ENCODE peak calls at places on chromosomes 4 and X, in five cellular contexts. R is NB4, Q is endothelial cell, Z is adrenal gland, Y is PC-3. G is an unnamed sample.

GRCh38 chr4:124936427-124936826 is 223.9 kb upstream of the ANKRD50 start:
- DNase-seq in R (no peak), Y (no peak), Z (no peak), Q (no peak), G (no peak)

GRCh38 chr4:4443821-4444220 is 56.9 kb downstream of the NSG1 start:
- DNase-seq in Z (no peak), R (no peak), Y (peak; percentile 15), Q (no peak), G (peak; percentile 17)

GRCh38 chrX:47748576-47748975 is 88.1 kb upstream of the ZNF81 start:
- DNase-seq in R (no peak), Y (no peak), Z (no peak), Q (no peak), G (peak; percentile 39)

GRCh38 chr4:149980941-149981340 is 97.3 kb upstream of the DCLK2 start:
- DNase-seq in Z (peak; percentile 80), Q (peak; percentile 67), Y (peak; percentile 67), R (peak; percentile 47), G (peak; percentile 72)

GRCh38 chrX:48911407-48912182 is at the start of gene SLC35A2:
- DNase-seq in Z (peak; percentile 89), Y (peak; percentile 84), Q (peak; percentile 62), R (peak; percentile 75), G (peak; percentile 79)

GRCh38 chr4:53861856-53862610 is 202.4 kb downstream of the CHIC2 start:
- DNase-seq in R (peak; percentile 67), Q (no peak), Z (no peak), Y (peak; percentile 73), G (peak; percentile 84)

GRCh38 chrX:9566150-9566621 is 101.3 kb downstream of the TBL1X start:
- DNase-seq in Q (no peak), R (no peak), Y (peak; percentile 92), Z (peak; percentile 89), G (peak; percentile 92)

GRCh38 chr4:41060352-41061318 is 153.7 kb downstream of the APBB2 start:
- DNase-seq in R (no peak), Y (no peak), Q (no peak), Z (no peak), G (no peak)

GRCh38 chrX:2462780-2463179 is 38.0 kb downstream of the DHRSX start:
- DNase-seq in R (no peak), Z (no peak), Y (no peak), Q (no peak), G (no peak)

GRCh38 chr4:2418652-2419571 is at the start of gene CFAP99:
- DNase-seq in Y (peak; percentile 93), R (peak; percentile 97), Z (peak; percentile 99), Q (peak; percentile 98), G (peak; percentile 93)

GRCh38 chr4:100644150-100644549 is 126.3 kb upstream of the EMCN start:
- DNase-seq in Z (no peak), Y (no peak), Q (no peak), R (no peak), G (no peak)

GRCh38 chr4:54185380-54185779 is 43.7 kb upstream of the PDGFRA start:
- DNase-seq in Y (peak; percentile 20), R (peak; percentile 7), Z (no peak), Q (no peak), G (peak; percentile 13)

GRCh38 chrX:115564243-115564642 is 3.3 kb downstream of the PLS3 start:
- DNase-seq in Z (no peak), Y (no peak), R (no peak), Q (no peak), G (peak; percentile 18)

GRCh38 chr4:118280501-118281218 is 72.1 kb downstream of the PRSS12 start:
- DNase-seq in Z (peak; percentile 76), R (peak; percentile 84), Q (peak; percentile 53), Y (peak; percentile 60), G (peak; percentile 83)

GRCh38 chr4:162891788-162892707 is 274.6 kb downstream of the NAF1 start:
- DNase-seq in Z (no peak), Q (no peak), Y (peak; percentile 40), R (peak; percentile 59), G (no peak)

GRCh38 chr4:162894387-162894786 is 272.3 kb downstream of the NAF1 start:
- DNase-seq in Z (no peak), Y (no peak), Q (no peak), R (no peak), G (peak; percentile 7)
- TF ChIP-seq CTCF in Z (no peak), Y (no peak), Q (no peak), R (no peak), G (no peak)

GRCh38 chrX:40388441-40388840 is 192.3 kb upstream of the ATP6AP2 start:
- DNase-seq in Z (no peak), R (no peak), Q (no peak), Y (peak; percentile 31), G (no peak)

GRCh38 chrX:40383969-40384368 is 196.8 kb upstream of the ATP6AP2 start:
- DNase-seq in R (no peak), Q (no peak), Z (no peak), Y (no peak), G (no peak)

GRCh38 chrX:40377684-40378083 is 203.1 kb upstream of the ATP6AP2 start:
- DNase-seq in Y (no peak), R (no peak), Z (no peak), Q (no peak), G (no peak)

GRCh38 chrX:40380649-40381488 is 199.9 kb upstream of the ATP6AP2 start:
- DNase-seq in R (peak; percentile 71), Q (no peak), Z (no peak), Y (no peak), G (no peak)

DNA sequence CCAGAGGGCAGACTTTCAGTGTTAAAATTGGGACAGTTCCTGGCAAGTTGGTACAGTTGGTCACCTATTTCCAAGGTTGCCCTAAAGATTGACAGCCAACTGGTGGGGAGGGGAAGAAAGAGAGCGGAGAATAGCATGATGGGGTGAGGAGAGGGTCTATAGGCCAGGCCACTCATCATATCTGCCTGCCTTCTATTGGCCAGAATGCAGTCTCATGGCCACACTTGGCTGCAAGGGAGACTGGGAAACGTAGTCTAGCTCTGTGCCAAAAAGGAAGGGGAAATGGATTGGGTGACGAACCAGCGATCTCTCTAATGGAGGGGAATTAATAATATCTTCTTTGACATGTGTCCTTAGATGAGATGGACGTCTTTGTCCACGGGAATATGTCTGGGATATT is 197.4 kb upstream of the ATP6AP2 start:
- DNase-seq in R (no peak), Q (no peak), Z (no peak), Y (no peak), G (no peak)
- TF ChIP-seq CTCF in R (no peak), Q (no peak), Z (no peak), Y (no peak), G (no peak)

GRCh38 chr4:86895692-86896488 is 3.7 kb upstream of the C4orf36 start:
- DNase-seq in Z (no peak), R (peak; percentile 75), Q (peak; percentile 21), Y (peak; percentile 82), G (peak; percentile 83)

GRCh38 chr4:86896596-86896995 is 4.4 kb upstream of the C4orf36 start:
- DNase-seq in Q (no peak), Y (no peak), Z (peak; percentile 70), R (no peak), G (no peak)

GRCh38 chr4:86901864-86902263 is 9.6 kb upstream of the C4orf36 start:
- DNase-seq in Q (no peak), Y (no peak), R (no peak), Z (no peak), G (no peak)

GRCh38 chr4:86894465-86894864 is 2.2 kb upstream of the C4orf36 start:
- DNase-seq in R (peak; percentile 22), Y (peak; percentile 72), Q (no peak), Z (no peak), G (peak; percentile 16)

DNA sequence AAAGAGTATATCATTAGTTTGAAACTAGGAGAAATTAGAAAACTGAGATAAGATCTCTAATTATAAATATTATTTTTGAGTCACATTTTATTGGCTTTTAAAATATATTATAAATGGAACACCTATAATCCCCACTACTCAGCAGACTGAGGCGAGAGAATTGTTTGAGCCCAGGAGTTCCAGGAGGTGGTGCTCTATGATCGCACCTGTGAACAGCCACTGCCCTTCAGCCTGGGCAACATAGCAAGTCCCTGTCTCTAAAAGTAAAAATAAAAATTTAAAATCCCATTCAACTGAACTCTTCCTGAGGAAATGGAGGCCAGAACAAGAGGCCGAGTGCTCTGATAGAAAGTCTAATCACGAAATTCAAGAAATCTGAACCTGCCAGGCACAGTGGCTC is 6.3 kb upstream of the C4orf36 start:
- DNase-seq in R (peak; percentile 38), Q (no peak), Z (no peak), Y (peak; percentile 25), G (peak; percentile 57)
- TF ChIP-seq CTCF in R (peak; percentile 14), Q (no peak), Z (peak; percentile 9), Y (peak; percentile 27), G (peak; percentile 67)

DNA sequence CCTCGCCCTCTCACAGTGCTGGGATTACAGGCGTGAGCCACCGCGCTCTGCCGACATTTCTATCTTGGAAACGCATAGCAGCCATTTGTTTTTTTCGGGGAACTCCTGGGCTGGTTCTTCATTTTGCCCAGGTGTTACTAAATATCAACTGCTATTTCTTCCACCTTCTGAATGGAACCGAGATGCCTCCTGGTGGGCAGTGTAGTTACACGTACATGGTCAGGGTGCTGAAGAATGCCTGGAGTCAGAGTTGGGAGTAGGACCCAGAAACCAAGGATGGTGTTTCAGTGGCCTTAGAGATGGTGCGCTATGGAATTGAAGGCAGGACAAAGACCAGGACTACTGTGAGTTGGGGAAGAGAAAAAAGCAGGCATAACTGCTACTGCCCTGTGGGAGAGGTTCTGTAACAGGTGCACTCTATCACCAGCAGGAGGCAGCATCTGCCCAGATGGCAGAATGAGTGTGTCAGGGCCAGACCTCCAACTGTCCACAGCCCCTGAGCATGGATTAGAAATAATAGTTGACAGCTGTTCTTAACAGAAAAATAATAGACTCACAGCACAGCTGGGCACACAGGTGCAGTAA is 81.7 kb downstream of the ZC4H2 start:
- DNase-seq in Y (peak; percentile 64), R (peak; percentile 44), Z (peak; percentile 55), Q (peak; percentile 53), G (peak; percentile 0)
- TF ChIP-seq CTCF in Y (peak; percentile 82), R (peak; percentile 67), Z (peak; percentile 50), Q (peak; percentile 67), G (no peak)

GRCh38 chr4:139301821-139302611 is at the start of gene NDUFC1:
- DNase-seq in Y (peak; percentile 37), Q (peak; percentile 46), Z (peak; percentile 72), R (peak; percentile 79), G (peak; percentile 72)
- TF ChIP-seq CTCF in Y (no peak), Q (no peak), Z (peak; percentile 49), R (no peak), G (peak; percentile 10)